ENCODE peak calls at places on chromosomes 3 and 15, in six cellular contexts. One of them, this sample, is unnamed.

GRCh38 chr3:13617981-13618380 is 69.1 kb downstream of the FBLN2 start:
- DNase-seq in upper lobe of left lung: no peak
- DNase-seq in prostate gland: no peak
- DNase-seq in osteoblast: peak
- DNase-seq in WERI-Rb-1: no peak
- DNase-seq in PC-3: no peak
- DNase-seq in this sample: no peak

GRCh38 chr3:25235471-25235870 is 192.6 kb upstream of the RARB start:
- DNase-seq in WERI-Rb-1: no peak
- DNase-seq in upper lobe of left lung: no peak
- DNase-seq in osteoblast: no peak
- DNase-seq in prostate gland: no peak
- DNase-seq in PC-3: no peak
- DNase-seq in this sample: no peak

GRCh38 chr15:89910891-89911626 is 1.7 kb downstream of the ARPIN start:
- DNase-seq in PC-3: no peak
- DNase-seq in upper lobe of left lung: no peak
- DNase-seq in osteoblast: peak
- DNase-seq in prostate gland: no peak
- DNase-seq in WERI-Rb-1: no peak
- DNase-seq in this sample: no peak

GRCh38 chr3:129383292-129383860 is 45.1 kb downstream of the EFCAB12 start:
- DNase-seq in prostate gland: peak
- DNase-seq in WERI-Rb-1: peak
- DNase-seq in PC-3: peak
- DNase-seq in upper lobe of left lung: no peak
- DNase-seq in osteoblast: peak
- DNase-seq in this sample: no peak

GRCh38 chr3:46400000-46400734 is 6.7 kb downstream of the CCR5AS start:
- DNase-seq in upper lobe of left lung: no peak
- DNase-seq in osteoblast: peak
- DNase-seq in WERI-Rb-1: no peak
- DNase-seq in PC-3: no peak
- DNase-seq in prostate gland: no peak
- DNase-seq in this sample: no peak

GRCh38 chr3:58093573-58094195 is 85.5 kb downstream of the FLNB start:
- DNase-seq in PC-3: peak
- DNase-seq in osteoblast: peak
- DNase-seq in WERI-Rb-1: no peak
- DNase-seq in upper lobe of left lung: no peak
- DNase-seq in prostate gland: no peak
- DNase-seq in this sample: no peak

GRCh38 chr3:65575376-65575840 is 463.3 kb downstream of the MAGI1 start:
- DNase-seq in upper lobe of left lung: no peak
- DNase-seq in osteoblast: no peak
- DNase-seq in prostate gland: no peak
- DNase-seq in PC-3: peak
- DNase-seq in WERI-Rb-1: no peak
- DNase-seq in this sample: no peak

GRCh38 chr3:104178695-104179094 is 1188.0 kb upstream of the ALCAM start:
- DNase-seq in PC-3: no peak
- DNase-seq in osteoblast: no peak
- DNase-seq in prostate gland: no peak
- DNase-seq in WERI-Rb-1: no peak
- DNase-seq in upper lobe of left lung: no peak
- DNase-seq in this sample: no peak

GRCh38 chr3:45110185-45110833 is 35.9 kb downstream of the CDCP1 start:
- DNase-seq in osteoblast: no peak
- DNase-seq in upper lobe of left lung: no peak
- DNase-seq in PC-3: no peak
- DNase-seq in WERI-Rb-1: no peak
- DNase-seq in prostate gland: no peak
- DNase-seq in this sample: no peak

GRCh38 chr3:150631515-150632221 is 28.5 kb downstream of the SELENOT start:
- DNase-seq in prostate gland: no peak
- DNase-seq in WERI-Rb-1: no peak
- DNase-seq in osteoblast: no peak
- DNase-seq in upper lobe of left lung: no peak
- DNase-seq in PC-3: no peak
- DNase-seq in this sample: no peak

GRCh38 chr3:178512627-178513026 is 23.6 kb upstream of the KCNMB2 start:
- DNase-seq in prostate gland: no peak
- DNase-seq in WERI-Rb-1: no peak
- DNase-seq in PC-3: no peak
- DNase-seq in upper lobe of left lung: no peak
- DNase-seq in osteoblast: no peak
- DNase-seq in this sample: no peak

GRCh38 chr15:74179101-74179841 is 5.8 kb downstream of the ISLR start:
- DNase-seq in prostate gland: no peak
- DNase-seq in WERI-Rb-1: no peak
- DNase-seq in PC-3: peak
- DNase-seq in osteoblast: peak
- DNase-seq in upper lobe of left lung: peak
- DNase-seq in this sample: peak

GRCh38 chr3:46664971-46665762 is 28.3 kb downstream of the ALS2CL start:
- DNase-seq in osteoblast: peak
- DNase-seq in prostate gland: no peak
- DNase-seq in WERI-Rb-1: no peak
- DNase-seq in upper lobe of left lung: no peak
- DNase-seq in PC-3: no peak
- DNase-seq in this sample: no peak

GRCh38 chr3:77868725-77869124 is 828.8 kb downstream of the ROBO2 start:
- DNase-seq in upper lobe of left lung: no peak
- DNase-seq in osteoblast: no peak
- DNase-seq in prostate gland: no peak
- DNase-seq in WERI-Rb-1: no peak
- DNase-seq in PC-3: no peak
- DNase-seq in this sample: no peak

GRCh38 chr15:84666373-84666772 is 8.4 kb upstream of the NMB start:
- DNase-seq in osteoblast: peak
- DNase-seq in PC-3: no peak
- DNase-seq in prostate gland: no peak
- DNase-seq in WERI-Rb-1: no peak
- DNase-seq in upper lobe of left lung: no peak
- DNase-seq in this sample: no peak

GRCh38 chr3:42572278-42572677 is 9.5 kb downstream of the SEC22C start:
- DNase-seq in osteoblast: no peak
- DNase-seq in PC-3: peak
- DNase-seq in WERI-Rb-1: peak
- DNase-seq in prostate gland: no peak
- DNase-seq in upper lobe of left lung: no peak
- DNase-seq in this sample: no peak

GRCh38 chr3:172372895-172373294 is 75.4 kb downstream of the GHSR start:
- DNase-seq in osteoblast: no peak
- DNase-seq in WERI-Rb-1: no peak
- DNase-seq in upper lobe of left lung: no peak
- DNase-seq in PC-3: no peak
- DNase-seq in prostate gland: no peak
- DNase-seq in this sample: no peak

GRCh38 chr3:60675424-60675823 is 575.8 kb downstream of the FHIT start:
- DNase-seq in upper lobe of left lung: no peak
- DNase-seq in PC-3: no peak
- DNase-seq in WERI-Rb-1: no peak
- DNase-seq in prostate gland: no peak
- DNase-seq in osteoblast: no peak
- DNase-seq in this sample: no peak

GRCh38 chr3:101216710-101217457 is 103.5 kb downstream of the IMPG2 start:
- DNase-seq in osteoblast: no peak
- DNase-seq in PC-3: no peak
- DNase-seq in upper lobe of left lung: no peak
- DNase-seq in prostate gland: no peak
- DNase-seq in WERI-Rb-1: no peak
- DNase-seq in this sample: no peak

GRCh38 chr3:5428607-5429516 is 241.4 kb downstream of the EDEM1 start:
- DNase-seq in osteoblast: peak
- DNase-seq in WERI-Rb-1: no peak
- DNase-seq in PC-3: peak
- DNase-seq in upper lobe of left lung: no peak
- DNase-seq in prostate gland: no peak
- DNase-seq in this sample: no peak

GRCh38 chr15:80991446-80991845 is 1.8 kb upstream of the MESD start:
- DNase-seq in WERI-Rb-1: no peak
- DNase-seq in prostate gland: no peak
- DNase-seq in PC-3: peak
- DNase-seq in upper lobe of left lung: no peak
- DNase-seq in osteoblast: peak
- DNase-seq in this sample: no peak

GRCh38 chr15:34122771-34123183 is 20.9 kb downstream of the PGBD4 start:
- DNase-seq in osteoblast: peak
- DNase-seq in prostate gland: no peak
- DNase-seq in upper lobe of left lung: no peak
- DNase-seq in PC-3: peak
- DNase-seq in WERI-Rb-1: no peak
- DNase-seq in this sample: no peak

GRCh38 chr3:128322030-128323022 is 144.4 kb downstream of the DNAJB8 start:
- DNase-seq in osteoblast: peak
- DNase-seq in WERI-Rb-1: peak
- DNase-seq in PC-3: peak
- DNase-seq in prostate gland: no peak
- DNase-seq in upper lobe of left lung: no peak
- DNase-seq in this sample: peak

GRCh38 chr3:170865209-170866094 is 4.5 kb downstream of the RPL22L1 start:
- DNase-seq in upper lobe of left lung: no peak
- DNase-seq in prostate gland: no peak
- DNase-seq in PC-3: peak
- DNase-seq in WERI-Rb-1: no peak
- DNase-seq in osteoblast: peak
- DNase-seq in this sample: no peak

GRCh38 chr3:85800676-85801075 is 841.9 kb downstream of the CADM2 start:
- DNase-seq in upper lobe of left lung: no peak
- DNase-seq in WERI-Rb-1: peak
- DNase-seq in osteoblast: no peak
- DNase-seq in prostate gland: no peak
- DNase-seq in PC-3: no peak
- DNase-seq in this sample: no peak

GRCh38 chr3:85796140-85796539 is 837.4 kb downstream of the CADM2 start:
- DNase-seq in osteoblast: no peak
- DNase-seq in prostate gland: no peak
- DNase-seq in WERI-Rb-1: no peak
- DNase-seq in upper lobe of left lung: no peak
- DNase-seq in PC-3: no peak
- DNase-seq in this sample: no peak

GRCh38 chr3:85801955-85802354 is 843.2 kb downstream of the CADM2 start:
- DNase-seq in PC-3: peak
- DNase-seq in WERI-Rb-1: peak
- DNase-seq in upper lobe of left lung: no peak
- DNase-seq in prostate gland: no peak
- DNase-seq in osteoblast: no peak
- DNase-seq in this sample: no peak
- TF ChIP-seq CTCF in PC-3: peak
- TF ChIP-seq CTCF in WERI-Rb-1: peak
- TF ChIP-seq CTCF in upper lobe of left lung: no peak
- TF ChIP-seq CTCF in prostate gland: no peak
- TF ChIP-seq CTCF in osteoblast: no peak
- TF ChIP-seq CTCF in this sample: no peak

DNA sequence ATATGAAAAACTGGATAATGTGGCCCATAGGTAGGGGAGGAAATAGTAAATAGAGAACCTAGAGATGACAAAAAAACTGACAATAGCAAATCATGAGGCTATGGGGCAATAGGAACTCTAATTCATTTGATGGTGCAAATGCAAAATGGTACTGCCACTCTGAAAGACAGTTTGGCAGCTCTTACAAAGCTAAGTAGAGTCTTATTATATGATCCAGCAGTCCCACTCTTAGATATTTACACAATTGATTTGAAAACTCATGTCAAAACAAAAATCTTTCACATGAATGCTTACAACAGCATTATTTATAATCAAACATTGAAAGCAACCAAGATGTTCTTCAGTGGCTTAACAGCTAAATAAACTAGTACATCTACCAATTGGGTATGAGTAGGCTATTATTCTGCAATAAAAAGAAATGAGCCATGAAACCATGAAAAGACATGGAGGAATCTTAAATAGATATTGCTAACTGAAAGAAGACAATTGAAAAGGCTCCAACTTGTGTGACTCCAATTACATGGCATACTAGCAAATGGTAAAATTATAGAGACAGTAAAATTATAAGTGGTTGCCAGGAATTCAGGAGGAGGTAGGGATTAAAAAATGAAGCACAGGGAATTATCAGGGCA is 321.8 kb upstream of the STAC start:
- DNase-seq in osteoblast: no peak
- DNase-seq in WERI-Rb-1: no peak
- DNase-seq in PC-3: peak
- DNase-seq in prostate gland: no peak
- DNase-seq in upper lobe of left lung: no peak
- DNase-seq in this sample: no peak
- H3K27ac ChIP-seq in osteoblast: no peak
- H3K27ac ChIP-seq in WERI-Rb-1: no peak
- H3K27ac ChIP-seq in PC-3: no peak
- H3K27ac ChIP-seq in prostate gland: no peak
- H3K27ac ChIP-seq in upper lobe of left lung: no peak
- H3K27ac ChIP-seq in this sample: no peak

GRCh38 chr3:10674593-10674992 is 141.4 kb upstream of the SLC6A11 start:
- DNase-seq in upper lobe of left lung: no peak
- DNase-seq in prostate gland: no peak
- DNase-seq in osteoblast: no peak
- DNase-seq in PC-3: no peak
- DNase-seq in WERI-Rb-1: no peak
- DNase-seq in this sample: no peak
- TF ChIP-seq CTCF in upper lobe of left lung: no peak
- TF ChIP-seq CTCF in prostate gland: no peak
- TF ChIP-seq CTCF in osteoblast: no peak
- TF ChIP-seq CTCF in PC-3: no peak
- TF ChIP-seq CTCF in WERI-Rb-1: no peak
- TF ChIP-seq CTCF in this sample: no peak

GRCh38 chr3:124810970-124811369 is 76.2 kb downstream of the ITGB5 start:
- DNase-seq in WERI-Rb-1: no peak
- DNase-seq in prostate gland: no peak
- DNase-seq in osteoblast: no peak
- DNase-seq in PC-3: no peak
- DNase-seq in upper lobe of left lung: no peak
- DNase-seq in this sample: no peak

GRCh38 chr3:124812291-124813265 is 74.6 kb downstream of the ITGB5 start:
- DNase-seq in upper lobe of left lung: peak
- DNase-seq in WERI-Rb-1: no peak
- DNase-seq in prostate gland: no peak
- DNase-seq in osteoblast: peak
- DNase-seq in PC-3: peak
- DNase-seq in this sample: peak

GRCh38 chr3:124809039-124809438 is 78.1 kb downstream of the ITGB5 start:
- DNase-seq in PC-3: no peak
- DNase-seq in upper lobe of left lung: no peak
- DNase-seq in WERI-Rb-1: no peak
- DNase-seq in prostate gland: no peak
- DNase-seq in osteoblast: no peak
- DNase-seq in this sample: no peak

GRCh38 chr3:124813541-124813940 is 73.6 kb downstream of the ITGB5 start:
- DNase-seq in PC-3: no peak
- DNase-seq in prostate gland: no peak
- DNase-seq in WERI-Rb-1: no peak
- DNase-seq in upper lobe of left lung: no peak
- DNase-seq in osteoblast: no peak
- DNase-seq in this sample: no peak

DNA sequence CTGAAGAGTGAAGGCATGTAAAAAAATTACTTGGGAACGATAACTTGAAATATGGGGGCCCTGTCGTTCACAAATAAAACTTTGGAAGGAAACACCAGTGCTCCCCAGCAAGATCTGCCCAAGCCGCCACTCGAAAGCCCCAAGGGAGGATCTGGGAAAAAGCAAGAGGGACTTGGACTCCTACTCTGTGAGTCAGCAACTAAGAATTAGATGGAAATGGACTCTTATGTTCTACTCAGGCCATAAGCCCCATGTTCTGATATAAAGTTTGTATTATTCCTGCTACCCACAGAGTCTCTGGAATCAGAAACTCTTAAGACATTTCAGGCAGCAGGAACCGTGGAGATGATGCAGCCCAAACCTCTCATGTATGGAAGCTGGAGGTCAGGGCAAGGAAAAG is 75.7 kb downstream of the ITGB5 start:
- DNase-seq in PC-3: no peak
- DNase-seq in upper lobe of left lung: no peak
- DNase-seq in prostate gland: no peak
- DNase-seq in osteoblast: peak
- DNase-seq in WERI-Rb-1: no peak
- DNase-seq in this sample: no peak
- H3K27ac ChIP-seq in PC-3: no peak
- H3K27ac ChIP-seq in upper lobe of left lung: no peak
- H3K27ac ChIP-seq in prostate gland: no peak
- H3K27ac ChIP-seq in osteoblast: peak
- H3K27ac ChIP-seq in WERI-Rb-1: no peak
- H3K27ac ChIP-seq in this sample: peak